ENCODE peak calls at places on chromosomes 1 and 21, in four cellular contexts. U is OCI-LY7; A is CD8-positive, alpha-beta T cell; O is hepatocyte. J is an unnamed sample. For H3K4me1, the result is how much of the 10 kb centered on the place peaks cover.

GRCh38 chr1:5980314-5981008 is 11.8 kb downstream of the NPHP4 start:
- DNase-seq in U (peak), A (no peak), O (peak), J (peak)

GRCh38 chr1:182855886-182856285 is 16.7 kb downstream of the DHX9 start:
- DNase-seq in U (no peak), A (no peak), O (no peak), J (no peak)

GRCh38 chr21:45353200-45353599 is 51.8 kb upstream of the COL18A1 start:
- DNase-seq in U (no peak), A (no peak), O (no peak), J (no peak)

GRCh38 chr1:66274634-66275033 is 259.3 kb upstream of the SGIP1 start:
- DNase-seq in U (no peak), A (no peak), O (no peak), J (no peak)

GRCh38 chr1:19979494-19979977 is at the start of gene PLA2G2A:
- DNase-seq in U (no peak), A (no peak), O (peak), J (peak)

GRCh38 chr1:24709748-24710416 is 35.4 kb upstream of the CLIC4 start:
- DNase-seq in U (no peak), A (no peak), O (no peak), J (no peak)

GRCh38 chr21:15462092-15462491 is 267.7 kb upstream of the USP25 start:
- DNase-seq in U (no peak), A (no peak), O (no peak), J (no peak)

GRCh38 chr1:109821831-109822745 is 58.4 kb upstream of the EPS8L3 start:
- DNase-seq in U (no peak), A (no peak), O (no peak), J (no peak)

GRCh38 chr21:38661296-38662223 is 144.2 kb upstream of the ETS2 start:
- DNase-seq in U (no peak), A (no peak), O (peak), J (peak)

GRCh38 chr1:171500803-171501202 is 15.5 kb downstream of the PRRC2C start:
- DNase-seq in U (no peak), A (no peak), O (no peak), J (no peak)

GRCh38 chr1:171501305-171502021 is 16.1 kb downstream of the PRRC2C start:
- DNase-seq in U (no peak), A (no peak), O (no peak), J (no peak)

GRCh38 chr1:171495444-171495843 is 10.1 kb downstream of the PRRC2C start:
- DNase-seq in U (no peak), A (no peak), O (no peak), J (no peak)

GRCh38 chr1:171500304-171500703 is 15.0 kb downstream of the PRRC2C start:
- DNase-seq in U (no peak), A (no peak), O (no peak), J (no peak)
- H3K27ac ChIP-seq in U (no peak), A (no peak), O (no peak), J (no peak)

GRCh38 chr1:47362828-47363227 is 29.2 kb downstream of the CMPK1 start:
- DNase-seq in U (no peak), A (no peak), O (no peak), J (no peak)

GRCh38 chr1:47371016-47371517 is 37.5 kb downstream of the CMPK1 start:
- DNase-seq in U (no peak), A (no peak), O (no peak), J (no peak)

GRCh38 chr1:47367651-47368050 is 34.1 kb downstream of the CMPK1 start:
- DNase-seq in U (no peak), A (no peak), O (no peak), J (no peak)
- TF ChIP-seq CTCF in U (no peak), A (no peak), O (no peak), J (no peak)

DNA sequence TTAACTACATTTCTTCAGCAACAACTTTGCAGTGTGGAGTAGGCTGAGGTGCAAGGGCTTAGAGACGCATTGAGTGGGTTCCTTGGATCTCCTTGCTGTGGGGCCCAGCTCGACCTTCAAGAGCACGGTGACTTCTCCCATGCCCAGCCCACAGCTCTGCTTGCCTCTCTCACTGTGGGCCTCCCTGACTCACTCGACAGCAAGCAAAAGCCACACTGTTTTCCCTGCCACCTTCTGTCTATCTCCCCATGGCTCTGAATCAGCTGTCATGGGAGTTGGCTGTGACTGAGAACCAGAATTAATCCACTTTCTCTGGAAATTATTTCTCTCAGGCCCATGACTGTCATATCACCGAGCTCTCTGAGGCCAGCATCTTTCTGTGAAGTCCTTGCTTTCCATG is 140.7 kb downstream of the NOS1AP start:
- DNase-seq in U (no peak), A (no peak), O (peak), J (no peak)
- H3K4me1 ChIP-seq in U (under half), A (under half), O (under half), J (under half)

DNA sequence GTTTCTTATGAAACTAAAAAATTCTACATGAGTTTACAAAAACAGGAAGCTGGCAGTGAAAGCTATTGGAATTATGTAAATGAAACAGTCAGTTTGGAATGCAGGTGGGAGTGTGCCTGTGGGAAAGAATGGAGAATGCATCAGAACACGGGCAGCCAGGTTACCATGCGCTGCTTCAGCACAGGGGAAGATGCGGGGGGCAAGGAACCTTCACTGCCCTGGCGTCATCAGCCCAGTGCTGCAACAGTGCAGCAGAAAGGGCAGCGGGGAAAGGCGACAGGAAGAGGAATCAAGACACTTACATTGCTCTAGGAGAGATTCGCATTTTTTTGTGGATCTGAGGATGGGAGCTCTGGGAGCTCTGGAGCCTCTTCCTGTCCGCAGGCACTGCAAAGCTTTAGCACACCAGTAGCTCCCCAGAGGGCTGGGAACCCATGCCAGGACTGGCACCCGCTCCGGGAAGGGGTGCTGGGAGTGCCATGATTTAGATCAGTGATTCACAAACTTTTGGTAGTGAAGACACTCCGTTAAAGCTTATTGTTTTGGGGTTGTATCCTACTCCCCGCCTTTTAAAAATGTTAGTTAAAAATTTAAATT is 64.1 kb upstream of the WDR26 start:
- DNase-seq in U (no peak), A (no peak), O (peak), J (peak)
- H3K27ac ChIP-seq in U (peak), A (no peak), O (peak), J (peak)

DNA sequence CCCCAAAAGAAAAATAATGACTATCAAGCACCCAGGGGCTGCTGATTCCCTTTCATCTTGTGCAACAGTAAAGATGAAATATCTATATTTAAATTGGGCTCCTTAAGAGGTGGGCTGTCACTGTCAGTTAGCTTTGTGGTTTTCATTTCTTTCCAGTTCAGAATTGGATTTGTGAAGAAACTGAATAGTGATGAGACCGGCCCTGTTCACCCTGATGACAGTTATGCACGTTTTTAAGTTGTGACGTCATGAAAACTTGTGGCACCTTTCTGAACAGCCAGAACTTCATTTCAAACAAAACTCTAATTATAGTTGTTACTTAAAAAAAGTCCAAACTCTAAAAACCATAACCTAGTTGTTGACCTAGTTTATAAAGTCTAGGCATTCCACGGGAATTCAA is 125.9 kb downstream of the RUNX1 start:
- DNase-seq in U (no peak), A (no peak), O (no peak), J (no peak)
- TF ChIP-seq CTCF in U (no peak), A (no peak), O (no peak), J (no peak)